ENCODE peak calls at places on chromosomes 11 and 22, in five cellular contexts. One of them, this sample, is unnamed.

GRCh38 chr22:43884600-43885318 is 7.1 kb downstream of the PNPLA5 start:
- DNase-seq in HCT116: no peak
- DNase-seq in IMR-90: peak; percentile 31
- DNase-seq in HuH-7.5: peak; percentile 66
- DNase-seq in non-pigmented ciliary epithelial cell: no peak
- DNase-seq in this sample: peak; percentile 88

GRCh38 chr11:88338223-88338661 is 706 bp upstream of the CTSC start:
- DNase-seq in HCT116: no peak
- DNase-seq in IMR-90: peak; percentile 84
- DNase-seq in HuH-7.5: peak; percentile 16
- DNase-seq in non-pigmented ciliary epithelial cell: no peak
- DNase-seq in this sample: peak; percentile 57

GRCh38 chr11:10418950-10419310 is 36.1 kb upstream of the AMPD3 start:
- DNase-seq in HCT116: no peak
- DNase-seq in IMR-90: no peak
- DNase-seq in HuH-7.5: no peak
- DNase-seq in non-pigmented ciliary epithelial cell: no peak
- DNase-seq in this sample: no peak

GRCh38 chr11:67027943-67028542 is 5.1 kb downstream of the SYT12 start:
- DNase-seq in HCT116: no peak
- DNase-seq in IMR-90: no peak
- DNase-seq in HuH-7.5: no peak
- DNase-seq in non-pigmented ciliary epithelial cell: no peak
- DNase-seq in this sample: no peak

GRCh38 chr22:47837703-47838102 is 1075.3 kb downstream of the TBC1D22A start:
- DNase-seq in HCT116: peak; percentile 13
- DNase-seq in IMR-90: no peak
- DNase-seq in HuH-7.5: no peak
- DNase-seq in non-pigmented ciliary epithelial cell: no peak
- DNase-seq in this sample: no peak

GRCh38 chr11:72828081-72828567 is 13.9 kb downstream of the ATG16L2 start:
- DNase-seq in HCT116: no peak
- DNase-seq in IMR-90: peak; percentile 44
- DNase-seq in HuH-7.5: no peak
- DNase-seq in non-pigmented ciliary epithelial cell: no peak
- DNase-seq in this sample: peak; percentile 62

GRCh38 chr11:4459470-4459869 is 10.4 kb downstream of the OR52K2 start:
- DNase-seq in HCT116: no peak
- DNase-seq in IMR-90: no peak
- DNase-seq in HuH-7.5: no peak
- DNase-seq in non-pigmented ciliary epithelial cell: no peak
- DNase-seq in this sample: no peak

GRCh38 chr11:102577723-102578122 is 47.2 kb upstream of the MMP7 start:
- DNase-seq in HCT116: no peak
- DNase-seq in IMR-90: no peak
- DNase-seq in HuH-7.5: no peak
- DNase-seq in non-pigmented ciliary epithelial cell: no peak
- DNase-seq in this sample: no peak

GRCh38 chr11:113241190-113242051 is 73.0 kb upstream of the TTC12 start:
- DNase-seq in HCT116: no peak
- DNase-seq in IMR-90: peak; percentile 1
- DNase-seq in HuH-7.5: no peak
- DNase-seq in non-pigmented ciliary epithelial cell: no peak
- DNase-seq in this sample: no peak

This sample was measured in AG20443.